ENCODE peak calls at places on chromosomes 6 and 20, in six cellular contexts. D is IMR-90, G is RPMI7951, S is fibroblast of lung, E is AG09309, P is NCI-H2081. V is an unnamed sample.

GRCh38 chr20:61295726-61296628 is 43.9 kb downstream of the CDH4 start:
- DNase-seq in D (no peak), G (peak), S (no peak), E (no peak), P (no peak), V (no peak)

GRCh38 chr20:61045091-61045490 is 207.0 kb upstream of the CDH4 start:
- DNase-seq in D (no peak), G (no peak), S (no peak), E (no peak), P (no peak), V (no peak)

GRCh38 chr20:57290178-57290484 is 23.7 kb upstream of the BMP7 start:
- DNase-seq in D (no peak), G (peak), S (no peak), E (no peak), P (no peak), V (no peak)

GRCh38 chr6:6890400-6890858 is 217.3 kb upstream of the RREB1 start:
- DNase-seq in D (no peak), G (no peak), S (peak), E (no peak), P (no peak), V (no peak)

GRCh38 chr6:4320860-4321259 is 185.5 kb upstream of the ECI2 start:
- DNase-seq in D (peak), G (peak), S (peak), E (peak), P (no peak), V (no peak)

GRCh38 chr6:115838763-115839401 is 221.8 kb downstream of the FRK start:
- DNase-seq in D (peak), G (peak), S (peak), E (no peak), P (no peak), V (no peak)

GRCh38 chr6:142132625-142133024 is at the start of gene GJE1:
- DNase-seq in D (no peak), G (no peak), S (no peak), E (no peak), P (no peak), V (no peak)

GRCh38 chr6:121351911-121352310 is 17.6 kb upstream of the TBC1D32 start:
- DNase-seq in D (no peak), G (no peak), S (no peak), E (no peak), P (no peak), V (no peak)

GRCh38 chr6:110486756-110487155 is 10.3 kb upstream of the SLC22A16 start:
- DNase-seq in D (no peak), G (no peak), S (no peak), E (no peak), P (no peak), V (no peak)

GRCh38 chr6:15017251-15017650 is 228.6 kb upstream of the JARID2 start:
- DNase-seq in D (peak), G (peak), S (no peak), E (no peak), P (no peak), V (no peak)

GRCh38 chr20:20712004-20712473 is 405 bp downstream of the RALGAPA2 start:
- DNase-seq in D (no peak), G (no peak), S (peak), E (no peak), P (no peak), V (no peak)

GRCh38 chr6:92779758-92780157 is 639.6 kb downstream of the EPHA7 start:
- DNase-seq in D (peak), G (no peak), S (peak), E (no peak), P (peak), V (no peak)

GRCh38 chr6:29519291-29520010 is 31.7 kb upstream of the MAS1L start:
- DNase-seq in D (no peak), G (no peak), S (no peak), E (no peak), P (no peak), V (no peak)

GRCh38 chr6:9140861-9141534 is 705.7 kb upstream of the SLC35B3 start:
- DNase-seq in D (peak), G (peak), S (peak), E (no peak), P (peak), V (no peak)

GRCh38 chr6:34295721-34296120 is 46.9 kb upstream of the SMIM29 start:
- DNase-seq in D (peak), G (peak), S (no peak), E (no peak), P (no peak), V (no peak)